ENCODE peak calls at places on chromosomes 11 and 22, in five cellular contexts. One of them, this sample, is unnamed.

GRCh38 chr11:100776212-100776896 is 89.3 kb downstream of the ARHGAP42 start:
- DNase-seq in GM03348: no peak
- DNase-seq in pancreas: no peak
- DNase-seq in islet precursor cell: no peak
- DNase-seq in fibroblast of lung: peak
- DNase-seq in this sample: no peak

GRCh38 chr11:61972112-61972795 is 4.8 kb upstream of the FTH1 start:
- DNase-seq in GM03348: no peak
- DNase-seq in pancreas: no peak
- DNase-seq in islet precursor cell: peak
- DNase-seq in fibroblast of lung: no peak
- DNase-seq in this sample: no peak

GRCh38 chr11:117843666-117844484 is 19.3 kb upstream of the FXYD2 start:
- DNase-seq in GM03348: peak
- DNase-seq in pancreas: peak
- DNase-seq in islet precursor cell: peak
- DNase-seq in fibroblast of lung: peak
- DNase-seq in this sample: no peak

GRCh38 chr11:56172256-56172835 is 4.1 kb upstream of the OR5J2 start:
- DNase-seq in GM03348: no peak
- DNase-seq in pancreas: no peak
- DNase-seq in islet precursor cell: no peak
- DNase-seq in fibroblast of lung: no peak
- DNase-seq in this sample: no peak

GRCh38 chr22:24087071-24087795 is 76.1 kb downstream of the CABIN1 start:
- DNase-seq in GM03348: no peak
- DNase-seq in pancreas: no peak
- DNase-seq in islet precursor cell: peak
- DNase-seq in fibroblast of lung: no peak
- DNase-seq in this sample: no peak

GRCh38 chr11:2701230-2701629 is 1.4 kb upstream of the KCNQ1OT1 start:
- DNase-seq in GM03348: no peak
- DNase-seq in pancreas: no peak
- DNase-seq in islet precursor cell: peak
- DNase-seq in fibroblast of lung: no peak
- DNase-seq in this sample: no peak

GRCh38 chr11:28834877-28835276 is 726.7 kb downstream of the METTL15 start:
- DNase-seq in GM03348: peak
- DNase-seq in pancreas: no peak
- DNase-seq in islet precursor cell: no peak
- DNase-seq in fibroblast of lung: peak
- DNase-seq in this sample: no peak

GRCh38 chr11:61910473-61911123 is 6.8 kb downstream of the RAB3IL1 start:
- DNase-seq in GM03348: no peak
- DNase-seq in pancreas: no peak
- DNase-seq in islet precursor cell: no peak
- DNase-seq in fibroblast of lung: no peak
- DNase-seq in this sample: no peak

GRCh38 chr11:96506041-96506440 is 116.2 kb downstream of the JRKL start:
- DNase-seq in GM03348: no peak
- DNase-seq in pancreas: no peak
- DNase-seq in islet precursor cell: no peak
- DNase-seq in fibroblast of lung: no peak
- DNase-seq in this sample: no peak

GRCh38 chr11:72812968-72813739 is 1.1 kb upstream of the ATG16L2 start:
- DNase-seq in GM03348: peak
- DNase-seq in pancreas: peak
- DNase-seq in islet precursor cell: peak
- DNase-seq in fibroblast of lung: peak
- DNase-seq in this sample: peak

GRCh38 chr11:125170406-125171031 is 6.0 kb downstream of the PKNOX2 start:
- DNase-seq in GM03348: no peak
- DNase-seq in pancreas: peak
- DNase-seq in islet precursor cell: no peak
- DNase-seq in fibroblast of lung: peak
- DNase-seq in this sample: no peak

GRCh38 chr11:16604784-16605439 is 133.5 kb upstream of the C11orf58 start:
- DNase-seq in GM03348: peak
- DNase-seq in pancreas: peak
- DNase-seq in islet precursor cell: peak
- DNase-seq in fibroblast of lung: peak
- DNase-seq in this sample: no peak

GRCh38 chr11:7167976-7168740 is 79.4 kb downstream of the RBMXL2 start:
- DNase-seq in GM03348: no peak
- DNase-seq in pancreas: no peak
- DNase-seq in islet precursor cell: no peak
- DNase-seq in fibroblast of lung: no peak
- DNase-seq in this sample: no peak

GRCh38 chr11:125167292-125167953 is 2.9 kb downstream of the PKNOX2 start:
- DNase-seq in GM03348: no peak
- DNase-seq in pancreas: peak
- DNase-seq in islet precursor cell: peak
- DNase-seq in fibroblast of lung: peak
- DNase-seq in this sample: no peak